ENCODE peak calls at places on chromosomes 5 and 9, in five cellular contexts. R is stimulated activated CD8-positive, alpha-beta memory T cell treated with anti-CD3 and anti-CD28 coated beads, Interleukin-7, amount 100 ng/mL, for 1 hour; U is activated CD4-positive, CD25-positive, alpha-beta regulatory T cell; J is kidney epithelial cell; Z is AG08395. V is an unnamed sample.

GRCh38 chr5:139543423-139543991 is 17.6 kb upstream of the UBE2D2 start:
- DNase-seq in U (peak; percentile 20), R (peak; percentile 11), J (no peak), Z (peak; percentile 46), V (no peak)

GRCh38 chr5:145834554-145834916 is 607 bp downstream of the PRELID2 start:
- DNase-seq in U (no peak), Z (no peak), R (no peak), J (no peak), V (no peak)

GRCh38 chr5:154159343-154159742 is 31.2 kb upstream of the GALNT10 start:
- DNase-seq in J (no peak), U (no peak), Z (peak; percentile 54), R (no peak), V (no peak)

GRCh38 chr5:75054110-75054930 is 2.0 kb upstream of the GCNT4 start:
- DNase-seq in J (no peak), R (no peak), Z (peak; percentile 21), U (peak; percentile 20), V (no peak)

GRCh38 chr5:175282611-175283225 is 161.3 kb downstream of the DRD1 start:
- DNase-seq in U (no peak), R (no peak), Z (no peak), J (no peak), V (no peak)

GRCh38 chr9:99463144-99463543 is 241.1 kb downstream of the SEC61B start:
- DNase-seq in J (no peak), R (no peak), Z (no peak), U (no peak), V (no peak)

GRCh38 chr5:127213231-127213630 is 77.4 kb upstream of the MEGF10 start:
- DNase-seq in R (no peak), U (no peak), Z (no peak), J (no peak), V (no peak)

GRCh38 chr9:72753261-72753893 is 199.5 kb downstream of the ALDH1A1 start:
- DNase-seq in J (no peak), U (no peak), R (no peak), Z (peak; percentile 34), V (no peak)

GRCh38 chr5:144219869-144220268 is 49.2 kb downstream of the KCTD16 start:
- DNase-seq in R (no peak), J (peak; percentile 7), Z (no peak), U (no peak), V (no peak)

GRCh38 chr9:113131689-113132151 is 19.1 kb upstream of the SLC31A2 start:
- DNase-seq in Z (peak; percentile 26), U (no peak), R (no peak), J (no peak), V (no peak)

GRCh38 chr9:9961934-9962333 is 650.9 kb downstream of the PTPRD start:
- DNase-seq in J (no peak), Z (no peak), U (no peak), R (no peak), V (no peak)

GRCh38 chr5:81207009-81207408 is 26.1 kb upstream of the CKMT2 start:
- DNase-seq in U (no peak), Z (peak; percentile 18), J (no peak), R (no peak), V (no peak)

GRCh38 chr5:147613359-147613758 is 103.5 kb upstream of the DPYSL3 start:
- DNase-seq in U (no peak), J (no peak), R (no peak), Z (no peak), V (no peak)

GRCh38 chr5:135453613-135454012 is 1.5 kb upstream of the TIFAB start:
- DNase-seq in Z (no peak), J (no peak), U (no peak), R (no peak), V (no peak)

GRCh38 chr9:33130501-33130900 is 36.6 kb downstream of the B4GALT1 start:
- DNase-seq in R (no peak), U (no peak), Z (peak; percentile 32), J (no peak), V (no peak)

GRCh38 chr9:127723450-127723849 is 7.6 kb downstream of the TTC16 start:
- DNase-seq in U (no peak), R (no peak), Z (peak; percentile 90), J (no peak), V (no peak)

GRCh38 chr5:54363669-54364068 is 53.3 kb upstream of the ARL15 start:
- DNase-seq in Z (peak; percentile 49), J (no peak), R (no peak), U (no peak), V (no peak)

GRCh38 chr5:79509244-79509880 is 4.6 kb downstream of the HOMER1 start:
- DNase-seq in U (no peak), Z (no peak), R (no peak), J (no peak), V (no peak)

GRCh38 chr5:180375955-180376354 is 22.8 kb upstream of the GFPT2 start:
- DNase-seq in Z (no peak), J (no peak), U (no peak), R (no peak), V (no peak)

GRCh38 chr9:131986576-131986975 is 93.1 kb downstream of the MED27 start:
- DNase-seq in Z (no peak), R (no peak), U (no peak), J (no peak), V (no peak)

GRCh38 chr9:117929873-117930272 is 225.7 kb downstream of the TLR4 start:
- DNase-seq in J (no peak), U (no peak), Z (no peak), R (no peak), V (no peak)

GRCh38 chr9:97840521-97840920 is 12.5 kb upstream of the FOXE1 start:
- DNase-seq in R (no peak), Z (no peak), J (no peak), U (no peak), V (no peak)

GRCh38 chr5:28710360-28710759 is 1672.0 kb upstream of the CDH9 start:
- DNase-seq in Z (no peak), R (no peak), U (no peak), J (no peak), V (no peak)

GRCh38 chr5:127306647-127307046 is 16.1 kb downstream of the MEGF10 start:
- DNase-seq in R (no peak), Z (no peak), U (no peak), J (peak; percentile 29), V (no peak)

GRCh38 chr5:142441638-142442037 is 116.8 kb upstream of the SPRY4 start:
- DNase-seq in J (no peak), Z (no peak), R (no peak), U (no peak), V (no peak)

GRCh38 chr5:132475531-132475930 is 15.0 kb downstream of the IRF1 start:
- DNase-seq in U (no peak), Z (no peak), J (no peak), R (no peak), V (no peak)

GRCh38 chr9:137672907-137673791 is 54.3 kb downstream of the EHMT1 start:
- DNase-seq in J (peak; percentile 23), R (peak; percentile 18), U (no peak), Z (peak; percentile 84), V (no peak)

GRCh38 chr5:170221319-170221718 is 11.5 kb upstream of the C5orf58 start:
- DNase-seq in R (no peak), U (no peak), J (no peak), Z (no peak), V (no peak)

GRCh38 chr9:107465467-107466451 is 23.8 kb downstream of the KLF4 start:
- DNase-seq in R (no peak), Z (peak; percentile 86), U (no peak), J (no peak), V (no peak)

GRCh38 chr9:73073337-73074175 is 78.1 kb upstream of the ANXA1 start:
- DNase-seq in U (no peak), R (no peak), J (no peak), Z (peak; percentile 53), V (no peak)

GRCh38 chr9:83431470-83432060 is 106.6 kb downstream of the FRMD3 start:
- DNase-seq in U (no peak), J (no peak), Z (no peak), R (no peak), V (no peak)

GRCh38 chr5:84086517-84086916 is 298.2 kb downstream of the EDIL3 start:
- DNase-seq in Z (no peak), J (no peak), R (no peak), U (no peak), V (no peak)

GRCh38 chr9:18138676-18139075 is 335.3 kb upstream of the ADAMTSL1 start:
- DNase-seq in U (no peak), R (no peak), Z (no peak), J (no peak), V (no peak)

GRCh38 chr9:71910602-71911060 is 362 bp downstream of the ABHD17B start:
- DNase-seq in R (no peak), Z (no peak), U (peak; percentile 9), J (no peak), V (no peak)